ENCODE peak calls at places on chromosomes 2 and 18, in seven cellular contexts. W is left ventricle myocardium inferior; A is RWPE1; X is SJSA1; F is DMS53; T is stimulated activated CD4-positive, alpha-beta T cell treated with anti-CD3 and anti-CD28 coated beads, Interleukin-2, amount 100 ng/mL, for 24 hours; H is spleen. K is an unnamed sample.
A peak's percentile ranks its signal among the peaks of the same experiment; 100 is the strongest.

GRCh38 chr2:190407662-190408537 is at the start of gene MFSD6:
- DNase-seq in T (peak; percentile 72), H (peak; percentile 93), F (peak; percentile 90), X (no peak), W (peak; percentile 63), A (peak; percentile 39), K (peak; percentile 73)

GRCh38 chr2:76464310-76464709 is 753.6 kb upstream of the GCFC2 start:
- DNase-seq in T (no peak), F (peak; percentile 21), W (no peak), X (no peak), A (no peak), H (no peak), K (peak; percentile 19)

GRCh38 chr2:185291035-185291647 is 447.5 kb upstream of the FSIP2 start:
- DNase-seq in W (no peak), T (peak; percentile 12), A (peak; percentile 1), F (peak; percentile 96), H (no peak), X (peak; percentile 10), K (peak; percentile 45)

GRCh38 chr2:72198532-72199241 is 51.0 kb upstream of the CYP26B1 start:
- DNase-seq in F (no peak), H (no peak), X (no peak), W (no peak), T (no peak), A (peak; percentile 19), K (no peak)

GRCh38 chr2:69779258-69779989 is 37.5 kb downstream of the ANXA4 start:
- DNase-seq in A (peak; percentile 86), T (no peak), W (no peak), H (no peak), F (peak; percentile 18), X (no peak), K (peak; percentile 75)

GRCh38 chr2:39996653-39997080 is 217.6 kb upstream of the THUMPD2 start:
- DNase-seq in A (peak; percentile 12), T (no peak), W (no peak), F (peak; percentile 53), H (no peak), X (peak; percentile 14), K (no peak)

GRCh38 chr2:7269993-7270392 is 352.8 kb downstream of the RNF144A start:
- DNase-seq in F (no peak), A (no peak), W (no peak), X (peak; percentile 20), H (no peak), T (no peak), K (peak; percentile 90)

GRCh38 chr18:36078751-36079529 is 11.6 kb upstream of the RPRD1A start:
- DNase-seq in W (no peak), A (no peak), X (no peak), F (no peak), H (no peak), T (no peak), K (no peak)

GRCh38 chr2:71716697-71717624 is 263.6 kb downstream of the DYSF start:
- DNase-seq in F (no peak), H (peak; percentile 83), X (peak; percentile 89), W (peak; percentile 96), A (peak; percentile 32), T (no peak), K (no peak)

GRCh38 chr18:12606592-12607315 is 51.2 kb downstream of the SPIRE1 start:
- DNase-seq in W (no peak), A (peak; percentile 47), H (no peak), T (no peak), X (peak; percentile 73), F (peak; percentile 85), K (peak; percentile 62)

GRCh38 chr2:5150871-5151270 is 541.3 kb upstream of the SOX11 start:
- DNase-seq in F (no peak), A (no peak), W (no peak), H (no peak), X (no peak), T (no peak), K (no peak)

GRCh38 chr18:68549257-68549871 is 165.5 kb downstream of the TMX3 start:
- DNase-seq in A (no peak), F (no peak), W (no peak), H (no peak), X (peak; percentile 76), T (no peak), K (no peak)

GRCh38 chr2:62194558-62195420 is 1.1 kb upstream of the B3GNT2 start:
- DNase-seq in T (no peak), X (no peak), F (no peak), A (no peak), W (no peak), H (peak; percentile 90), K (no peak)

GRCh38 chr2:104902317-104902716 is 48.4 kb downstream of the POU3F3 start:
- DNase-seq in A (no peak), F (no peak), T (no peak), H (no peak), W (no peak), X (no peak), K (no peak)

GRCh38 chr2:160952462-160952861 is 207.8 kb upstream of the TANK start:
- DNase-seq in A (no peak), X (peak; percentile 14), T (no peak), H (peak; percentile 82), F (no peak), W (peak; percentile 51), K (no peak)

GRCh38 chr2:42359894-42360483 is 1.0 kb downstream of the COX7A2L start:
- DNase-seq in T (no peak), F (peak; percentile 20), H (no peak), W (no peak), X (peak; percentile 19), A (no peak), K (peak; percentile 20)

GRCh38 chr2:77520981-77521380 is 1.2 kb downstream of the LRRTM4 start:
- DNase-seq in T (no peak), X (no peak), A (no peak), W (no peak), H (no peak), F (no peak), K (no peak)

GRCh38 chr2:20457661-20458630 is 11.1 kb downstream of the RHOB start:
- DNase-seq in A (no peak), X (no peak), T (no peak), F (no peak), W (no peak), H (no peak), K (no peak)

GRCh38 chr18:45449761-45450227 is 165.5 kb upstream of the SLC14A2 start:
- DNase-seq in F (no peak), X (no peak), H (no peak), W (peak; percentile 58), T (no peak), A (no peak), K (peak; percentile 87)

GRCh38 chr18:35322486-35323258 is 21.5 kb downstream of the ZNF24 start:
- DNase-seq in X (no peak), H (no peak), T (no peak), F (peak; percentile 45), A (no peak), W (no peak), K (no peak)

GRCh38 chr18:58272779-58273500 is 228.9 kb downstream of the NEDD4L start:
- DNase-seq in X (no peak), H (no peak), T (no peak), F (no peak), A (no peak), W (no peak), K (no peak)

GRCh38 chr2:109377976-109378375 is 235.8 kb downstream of the SEPTIN10 start:
- DNase-seq in H (peak; percentile 47), T (no peak), W (no peak), F (no peak), X (no peak), A (no peak), K (no peak)

GRCh38 chr2:185608799-185609198 is 129.8 kb upstream of the FSIP2 start:
- DNase-seq in F (peak; percentile 74), A (peak; percentile 4), T (no peak), W (no peak), X (no peak), H (no peak), K (peak; percentile 29)

GRCh38 chr2:20580690-20581437 is 70.0 kb downstream of the HS1BP3 start:
- DNase-seq in T (no peak), F (peak; percentile 30), H (peak; percentile 52), A (no peak), W (peak; percentile 12), X (no peak), K (no peak)

GRCh38 chr2:73925853-73926492 is 707 bp upstream of the DGUOK start:
- DNase-seq in T (no peak), W (no peak), X (no peak), A (peak; percentile 79), H (no peak), F (peak; percentile 55), K (peak; percentile 62)

GRCh38 chr2:20231632-20232031 is 6.7 kb upstream of the SDC1 start:
- DNase-seq in A (peak; percentile 90), T (no peak), H (no peak), X (peak; percentile 23), F (peak; percentile 97), W (no peak), K (peak; percentile 88)

GRCh38 chr2:30414951-30415350 is 32.1 kb upstream of the LCLAT1 start:
- DNase-seq in A (no peak), H (no peak), W (no peak), F (no peak), T (no peak), X (no peak), K (no peak)

GRCh38 chr2:191637182-191638078 is 40.5 kb upstream of the NABP1 start:
- DNase-seq in A (peak; percentile 57), X (peak; percentile 92), T (no peak), H (no peak), F (peak; percentile 91), W (no peak), K (no peak)

GRCh38 chr2:12636837-12637581 is 79.7 kb upstream of the TRIB2 start:
- DNase-seq in H (no peak), F (no peak), T (no peak), W (no peak), X (peak; percentile 9), A (no peak), K (no peak)

GRCh38 chr2:191165190-191165643 is 14.4 kb upstream of the STAT4 start:
- DNase-seq in T (no peak), H (no peak), X (peak; percentile 71), A (peak; percentile 52), W (no peak), F (peak; percentile 73), K (peak; percentile 12)

GRCh38 chr2:181190711-181191110 is 210.3 kb downstream of the UBE2E3 start:
- DNase-seq in H (no peak), A (no peak), X (no peak), W (no peak), F (no peak), T (no peak), K (no peak)

GRCh38 chr2:207531024-207531411 is 1.3 kb downstream of the CREB1 start:
- DNase-seq in A (no peak), F (peak; percentile 59), T (peak; percentile 44), X (no peak), H (no peak), W (no peak), K (peak; percentile 29)

GRCh38 chr18:5894613-5895299 is 566 bp downstream of the TMEM200C start:
- DNase-seq in A (no peak), T (no peak), H (peak; percentile 66), X (peak; percentile 54), F (peak; percentile 82), W (peak; percentile 12), K (peak; percentile 82)

GRCh38 chr2:104977958-104978357 is 59.9 kb upstream of the MRPS9 start:
- DNase-seq in F (no peak), A (peak; percentile 6), X (no peak), T (no peak), W (no peak), H (no peak), K (no peak)

GRCh38 chr18:5315838-5316237 is 20.3 kb upstream of the ZBTB14 start:
- DNase-seq in F (no peak), W (no peak), A (no peak), H (no peak), T (no peak), X (no peak), K (no peak)

GRCh38 chr2:157304811-157305712 is 20.6 kb downstream of the ERMN start:
- DNase-seq in T (no peak), F (peak; percentile 18), H (no peak), X (no peak), A (no peak), W (no peak), K (peak; percentile 67)

GRCh38 chr2:52805901-52806410 is 961.6 kb upstream of the CHAC2 start:
- DNase-seq in F (no peak), T (no peak), A (no peak), W (no peak), H (no peak), X (no peak), K (no peak)

GRCh38 chr18:47775961-47776360 is 154.5 kb downstream of the SMAD2 start:
- DNase-seq in T (no peak), H (no peak), W (no peak), F (no peak), X (no peak), A (no peak), K (peak; percentile 57)

K was measured in NCI-H69.